ENCODE peak calls at places on chromosomes 6 and 20, in eight cellular contexts. One of them, this sample, is unnamed.

GRCh38 chr20:48049631-48050030 is 264.4 kb upstream of the SULF2 start:
- DNase-seq in activated CD4-positive, alpha-beta T cell treated with anti-CD3 and anti-CD28 coated beads, Interleukin-2, amount 50 U/mL, for 48 hours: no peak
- DNase-seq in activated T-helper 1 cell treated with anti-CD3 and anti-CD28 coated beads, Interleukin-2, amount 50 U/mL, for 16 hours: no peak
- DNase-seq in CD8-positive, alpha-beta T cell: no peak
- DNase-seq in SIG-M5: no peak
- DNase-seq in HS-27A: no peak
- DNase-seq in iPS-NIHi11: no peak
- DNase-seq in neural progenitor cell: no peak
- DNase-seq in this sample: no peak

GRCh38 chr6:153231048-153231635 is 100.1 kb upstream of the RGS17 start:
- DNase-seq in activated CD4-positive, alpha-beta T cell treated with anti-CD3 and anti-CD28 coated beads, Interleukin-2, amount 50 U/mL, for 48 hours: peak; percentile 49
- DNase-seq in activated T-helper 1 cell treated with anti-CD3 and anti-CD28 coated beads, Interleukin-2, amount 50 U/mL, for 16 hours: no peak
- DNase-seq in CD8-positive, alpha-beta T cell: no peak
- DNase-seq in SIG-M5: no peak
- DNase-seq in HS-27A: no peak
- DNase-seq in iPS-NIHi11: peak; percentile 47
- DNase-seq in neural progenitor cell: peak; percentile 79
- DNase-seq in this sample: no peak

GRCh38 chr6:105921781-105922180 is 164.4 kb upstream of the PRDM1 start:
- DNase-seq in activated CD4-positive, alpha-beta T cell treated with anti-CD3 and anti-CD28 coated beads, Interleukin-2, amount 50 U/mL, for 48 hours: no peak
- DNase-seq in activated T-helper 1 cell treated with anti-CD3 and anti-CD28 coated beads, Interleukin-2, amount 50 U/mL, for 16 hours: no peak
- DNase-seq in CD8-positive, alpha-beta T cell: no peak
- DNase-seq in SIG-M5: no peak
- DNase-seq in HS-27A: no peak
- DNase-seq in iPS-NIHi11: no peak
- DNase-seq in neural progenitor cell: no peak
- DNase-seq in this sample: no peak

GRCh38 chr6:73832313-73832712 is 136.3 kb downstream of the CD109 start:
- DNase-seq in activated CD4-positive, alpha-beta T cell treated with anti-CD3 and anti-CD28 coated beads, Interleukin-2, amount 50 U/mL, for 48 hours: no peak
- DNase-seq in activated T-helper 1 cell treated with anti-CD3 and anti-CD28 coated beads, Interleukin-2, amount 50 U/mL, for 16 hours: no peak
- DNase-seq in CD8-positive, alpha-beta T cell: no peak
- DNase-seq in SIG-M5: no peak
- DNase-seq in HS-27A: no peak
- DNase-seq in iPS-NIHi11: no peak
- DNase-seq in neural progenitor cell: no peak
- DNase-seq in this sample: no peak

GRCh38 chr20:51156041-51156795 is 133.3 kb upstream of the KCNG1 start:
- DNase-seq in activated CD4-positive, alpha-beta T cell treated with anti-CD3 and anti-CD28 coated beads, Interleukin-2, amount 50 U/mL, for 48 hours: no peak
- DNase-seq in activated T-helper 1 cell treated with anti-CD3 and anti-CD28 coated beads, Interleukin-2, amount 50 U/mL, for 16 hours: no peak
- DNase-seq in CD8-positive, alpha-beta T cell: no peak
- DNase-seq in SIG-M5: no peak
- DNase-seq in HS-27A: no peak
- DNase-seq in iPS-NIHi11: no peak
- DNase-seq in neural progenitor cell: no peak
- DNase-seq in this sample: no peak

GRCh38 chr20:54115172-54115854 is 44.9 kb upstream of the BCAS1 start:
- DNase-seq in activated CD4-positive, alpha-beta T cell treated with anti-CD3 and anti-CD28 coated beads, Interleukin-2, amount 50 U/mL, for 48 hours: no peak
- DNase-seq in activated T-helper 1 cell treated with anti-CD3 and anti-CD28 coated beads, Interleukin-2, amount 50 U/mL, for 16 hours: no peak
- DNase-seq in CD8-positive, alpha-beta T cell: no peak
- DNase-seq in SIG-M5: no peak
- DNase-seq in HS-27A: no peak
- DNase-seq in iPS-NIHi11: no peak
- DNase-seq in neural progenitor cell: no peak
- DNase-seq in this sample: no peak

GRCh38 chr20:3865887-3866407 is 19.3 kb downstream of the MAVS start:
- DNase-seq in activated CD4-positive, alpha-beta T cell treated with anti-CD3 and anti-CD28 coated beads, Interleukin-2, amount 50 U/mL, for 48 hours: no peak
- DNase-seq in activated T-helper 1 cell treated with anti-CD3 and anti-CD28 coated beads, Interleukin-2, amount 50 U/mL, for 16 hours: no peak
- DNase-seq in CD8-positive, alpha-beta T cell: no peak
- DNase-seq in SIG-M5: no peak
- DNase-seq in HS-27A: no peak
- DNase-seq in iPS-NIHi11: no peak
- DNase-seq in neural progenitor cell: no peak
- DNase-seq in this sample: no peak

GRCh38 chr6:113619077-113619476 is 238.1 kb upstream of the MARCKS start:
- DNase-seq in activated CD4-positive, alpha-beta T cell treated with anti-CD3 and anti-CD28 coated beads, Interleukin-2, amount 50 U/mL, for 48 hours: no peak
- DNase-seq in activated T-helper 1 cell treated with anti-CD3 and anti-CD28 coated beads, Interleukin-2, amount 50 U/mL, for 16 hours: no peak
- DNase-seq in CD8-positive, alpha-beta T cell: no peak
- DNase-seq in SIG-M5: no peak
- DNase-seq in HS-27A: no peak
- DNase-seq in iPS-NIHi11: no peak
- DNase-seq in neural progenitor cell: no peak
- DNase-seq in this sample: no peak

GRCh38 chr20:20226554-20226953 is 141.3 kb upstream of the INSM1 start:
- DNase-seq in activated CD4-positive, alpha-beta T cell treated with anti-CD3 and anti-CD28 coated beads, Interleukin-2, amount 50 U/mL, for 48 hours: no peak
- DNase-seq in activated T-helper 1 cell treated with anti-CD3 and anti-CD28 coated beads, Interleukin-2, amount 50 U/mL, for 16 hours: no peak
- DNase-seq in CD8-positive, alpha-beta T cell: no peak
- DNase-seq in SIG-M5: no peak
- DNase-seq in HS-27A: no peak
- DNase-seq in iPS-NIHi11: no peak
- DNase-seq in neural progenitor cell: no peak
- DNase-seq in this sample: no peak

GRCh38 chr6:101544286-101544685 is 150.8 kb downstream of the GRIK2 start:
- DNase-seq in activated CD4-positive, alpha-beta T cell treated with anti-CD3 and anti-CD28 coated beads, Interleukin-2, amount 50 U/mL, for 48 hours: no peak
- DNase-seq in activated T-helper 1 cell treated with anti-CD3 and anti-CD28 coated beads, Interleukin-2, amount 50 U/mL, for 16 hours: no peak
- DNase-seq in CD8-positive, alpha-beta T cell: no peak
- DNase-seq in SIG-M5: no peak
- DNase-seq in HS-27A: no peak
- DNase-seq in iPS-NIHi11: no peak
- DNase-seq in neural progenitor cell: no peak
- DNase-seq in this sample: no peak

GRCh38 chr6:97669191-97669651 is 386.2 kb upstream of the MMS22L start:
- DNase-seq in activated CD4-positive, alpha-beta T cell treated with anti-CD3 and anti-CD28 coated beads, Interleukin-2, amount 50 U/mL, for 48 hours: peak; percentile 28
- DNase-seq in activated T-helper 1 cell treated with anti-CD3 and anti-CD28 coated beads, Interleukin-2, amount 50 U/mL, for 16 hours: no peak
- DNase-seq in CD8-positive, alpha-beta T cell: no peak
- DNase-seq in SIG-M5: no peak
- DNase-seq in HS-27A: no peak
- DNase-seq in iPS-NIHi11: peak; percentile 22
- DNase-seq in neural progenitor cell: peak; percentile 62
- DNase-seq in this sample: no peak

GRCh38 chr6:56868687-56869086 is 86.2 kb upstream of the BEND6 start:
- DNase-seq in activated CD4-positive, alpha-beta T cell treated with anti-CD3 and anti-CD28 coated beads, Interleukin-2, amount 50 U/mL, for 48 hours: no peak
- DNase-seq in activated T-helper 1 cell treated with anti-CD3 and anti-CD28 coated beads, Interleukin-2, amount 50 U/mL, for 16 hours: no peak
- DNase-seq in CD8-positive, alpha-beta T cell: no peak
- DNase-seq in SIG-M5: no peak
- DNase-seq in HS-27A: no peak
- DNase-seq in iPS-NIHi11: no peak
- DNase-seq in neural progenitor cell: no peak
- DNase-seq in this sample: no peak

GRCh38 chr6:65399355-65400084 is 307.5 kb downstream of the EYS start:
- DNase-seq in activated CD4-positive, alpha-beta T cell treated with anti-CD3 and anti-CD28 coated beads, Interleukin-2, amount 50 U/mL, for 48 hours: no peak
- DNase-seq in activated T-helper 1 cell treated with anti-CD3 and anti-CD28 coated beads, Interleukin-2, amount 50 U/mL, for 16 hours: no peak
- DNase-seq in CD8-positive, alpha-beta T cell: no peak
- DNase-seq in SIG-M5: no peak
- DNase-seq in HS-27A: no peak
- DNase-seq in iPS-NIHi11: no peak
- DNase-seq in neural progenitor cell: no peak
- DNase-seq in this sample: no peak

GRCh38 chr6:11791354-11792107 is 12.9 kb upstream of the ADTRP start:
- DNase-seq in activated CD4-positive, alpha-beta T cell treated with anti-CD3 and anti-CD28 coated beads, Interleukin-2, amount 50 U/mL, for 48 hours: peak; percentile 34
- DNase-seq in activated T-helper 1 cell treated with anti-CD3 and anti-CD28 coated beads, Interleukin-2, amount 50 U/mL, for 16 hours: no peak
- DNase-seq in CD8-positive, alpha-beta T cell: no peak
- DNase-seq in SIG-M5: no peak
- DNase-seq in HS-27A: no peak
- DNase-seq in iPS-NIHi11: no peak
- DNase-seq in neural progenitor cell: no peak
- DNase-seq in this sample: no peak

GRCh38 chr6:28311139-28311823 is 24.7 kb downstream of the ZSCAN31 start:
- DNase-seq in activated CD4-positive, alpha-beta T cell treated with anti-CD3 and anti-CD28 coated beads, Interleukin-2, amount 50 U/mL, for 48 hours: no peak
- DNase-seq in activated T-helper 1 cell treated with anti-CD3 and anti-CD28 coated beads, Interleukin-2, amount 50 U/mL, for 16 hours: no peak
- DNase-seq in CD8-positive, alpha-beta T cell: no peak
- DNase-seq in SIG-M5: no peak
- DNase-seq in HS-27A: no peak
- DNase-seq in iPS-NIHi11: no peak
- DNase-seq in neural progenitor cell: peak; percentile 39
- DNase-seq in this sample: no peak

GRCh38 chr6:34391023-34391485 is 1.4 kb downstream of the NUDT3 start:
- DNase-seq in activated CD4-positive, alpha-beta T cell treated with anti-CD3 and anti-CD28 coated beads, Interleukin-2, amount 50 U/mL, for 48 hours: no peak
- DNase-seq in activated T-helper 1 cell treated with anti-CD3 and anti-CD28 coated beads, Interleukin-2, amount 50 U/mL, for 16 hours: no peak
- DNase-seq in CD8-positive, alpha-beta T cell: no peak
- DNase-seq in SIG-M5: no peak
- DNase-seq in HS-27A: no peak
- DNase-seq in iPS-NIHi11: no peak
- DNase-seq in neural progenitor cell: no peak
- DNase-seq in this sample: peak; percentile 20

GRCh38 chr20:14055127-14055742 is 59.9 kb downstream of the MACROD2 start:
- DNase-seq in activated CD4-positive, alpha-beta T cell treated with anti-CD3 and anti-CD28 coated beads, Interleukin-2, amount 50 U/mL, for 48 hours: no peak
- DNase-seq in activated T-helper 1 cell treated with anti-CD3 and anti-CD28 coated beads, Interleukin-2, amount 50 U/mL, for 16 hours: no peak
- DNase-seq in CD8-positive, alpha-beta T cell: no peak
- DNase-seq in SIG-M5: no peak
- DNase-seq in HS-27A: peak; percentile 53
- DNase-seq in iPS-NIHi11: peak; percentile 37
- DNase-seq in neural progenitor cell: peak; percentile 79
- DNase-seq in this sample: peak; percentile 69

GRCh38 chr20:61328906-61329558 is 77.0 kb downstream of the CDH4 start:
- DNase-seq in activated CD4-positive, alpha-beta T cell treated with anti-CD3 and anti-CD28 coated beads, Interleukin-2, amount 50 U/mL, for 48 hours: no peak
- DNase-seq in activated T-helper 1 cell treated with anti-CD3 and anti-CD28 coated beads, Interleukin-2, amount 50 U/mL, for 16 hours: no peak
- DNase-seq in CD8-positive, alpha-beta T cell: no peak
- DNase-seq in SIG-M5: no peak
- DNase-seq in HS-27A: no peak
- DNase-seq in iPS-NIHi11: no peak
- DNase-seq in neural progenitor cell: no peak
- DNase-seq in this sample: no peak

GRCh38 chr6:29926081-29926794 is 16.1 kb upstream of the HLA-A start:
- DNase-seq in activated CD4-positive, alpha-beta T cell treated with anti-CD3 and anti-CD28 coated beads, Interleukin-2, amount 50 U/mL, for 48 hours: peak; percentile 53
- DNase-seq in activated T-helper 1 cell treated with anti-CD3 and anti-CD28 coated beads, Interleukin-2, amount 50 U/mL, for 16 hours: no peak
- DNase-seq in CD8-positive, alpha-beta T cell: no peak
- DNase-seq in SIG-M5: no peak
- DNase-seq in HS-27A: no peak
- DNase-seq in iPS-NIHi11: peak; percentile 12
- DNase-seq in neural progenitor cell: no peak
- DNase-seq in this sample: no peak

GRCh38 chr6:147001621-147002020 is 202.6 kb upstream of the STXBP5 start:
- DNase-seq in activated CD4-positive, alpha-beta T cell treated with anti-CD3 and anti-CD28 coated beads, Interleukin-2, amount 50 U/mL, for 48 hours: no peak
- DNase-seq in activated T-helper 1 cell treated with anti-CD3 and anti-CD28 coated beads, Interleukin-2, amount 50 U/mL, for 16 hours: no peak
- DNase-seq in CD8-positive, alpha-beta T cell: no peak
- DNase-seq in SIG-M5: no peak
- DNase-seq in HS-27A: no peak
- DNase-seq in iPS-NIHi11: no peak
- DNase-seq in neural progenitor cell: no peak
- DNase-seq in this sample: no peak

GRCh38 chr6:41442800-41443501 is 103.2 kb upstream of the FOXP4 start:
- DNase-seq in activated CD4-positive, alpha-beta T cell treated with anti-CD3 and anti-CD28 coated beads, Interleukin-2, amount 50 U/mL, for 48 hours: peak; percentile 36
- DNase-seq in activated T-helper 1 cell treated with anti-CD3 and anti-CD28 coated beads, Interleukin-2, amount 50 U/mL, for 16 hours: no peak
- DNase-seq in CD8-positive, alpha-beta T cell: no peak
- DNase-seq in SIG-M5: no peak
- DNase-seq in HS-27A: no peak
- DNase-seq in iPS-NIHi11: peak; percentile 89
- DNase-seq in neural progenitor cell: peak; percentile 89
- DNase-seq in this sample: no peak